ENCODE peak calls at places on chromosomes 13 and 19, in ten cellular contexts. B, T, P, F, R, J, S, Q, O and Z are unnamed samples.

GRCh38 chr19:37979547-37980082 is 72.6 kb downstream of the SIPA1L3 start:
- DNase-seq in R (no peak), F (no peak), T (no peak), B (peak), P (no peak), J (peak), O (no peak), S (no peak), Q (no peak), Z (no peak)

GRCh38 chr13:42970824-42971669 is 21.0 kb downstream of the EPSTI1 start:
- DNase-seq in R (no peak), Q (peak), T (no peak), J (no peak), F (peak), O (peak), S (peak), B (no peak), P (no peak), Z (no peak)

GRCh38 chr19:28264556-28264955 is 948.4 kb downstream of the UQCRFS1 start:
- DNase-seq in B (no peak), S (no peak), O (no peak), J (no peak), F (no peak), T (no peak), R (no peak), Q (no peak), P (no peak), Z (no peak)

GRCh38 chr19:57934820-57935665 is at the start of gene ZNF418:
- DNase-seq in O (peak), R (peak), P (peak), S (peak), F (peak), Q (peak), B (peak), T (no peak), J (peak), Z (no peak)

GRCh38 chr19:2053601-2054389 is 2.8 kb upstream of the MKNK2 start:
- DNase-seq in J (no peak), S (no peak), R (no peak), Q (peak), B (peak), P (no peak), O (no peak), T (no peak), F (no peak), Z (no peak)

GRCh38 chr13:113616991-113617749 is 32.6 kb downstream of the TFDP1 start:
- DNase-seq in O (no peak), J (peak), R (no peak), Q (peak), T (no peak), B (no peak), S (no peak), P (no peak), F (no peak), Z (no peak)

GRCh38 chr13:110830800-110831371 is 84.0 kb downstream of the ANKRD10 start:
- DNase-seq in R (no peak), B (no peak), J (no peak), O (no peak), T (no peak), S (no peak), F (no peak), Q (no peak), P (no peak), Z (no peak)

GRCh38 chr19:3080281-3080680 is 13.9 kb upstream of the GNA11 start:
- DNase-seq in R (no peak), B (no peak), T (no peak), P (no peak), Q (no peak), O (peak), F (no peak), S (no peak), J (no peak), Z (no peak)

GRCh38 chr19:22332924-22333323 is 46.7 kb downstream of the ZNF729 start:
- DNase-seq in Q (no peak), F (no peak), J (no peak), O (no peak), R (no peak), T (no peak), S (no peak), P (no peak), B (no peak), Z (no peak)

GRCh38 chr13:73860501-73860900 is 273.7 kb downstream of the KLF12 start:
- DNase-seq in P (no peak), J (no peak), R (no peak), S (no peak), B (no peak), O (no peak), F (no peak), T (no peak), Q (no peak), Z (no peak)

GRCh38 chr13:109818891-109819290 is 32.5 kb upstream of the IRS2 start:
- DNase-seq in S (no peak), T (no peak), O (no peak), Q (no peak), B (no peak), R (no peak), F (no peak), J (no peak), P (no peak), Z (no peak)

GRCh38 chr13:19782049-19782726 is 557 bp downstream of the PSPC1 start:
- DNase-seq in F (peak), B (peak), P (no peak), S (peak), Q (peak), J (no peak), O (peak), R (peak), T (peak), Z (peak)

GRCh38 chr13:106176103-106176502 is 359.4 kb downstream of the EFNB2 start:
- DNase-seq in O (no peak), B (no peak), F (no peak), J (no peak), T (no peak), R (no peak), S (no peak), Q (no peak), P (no peak), Z (no peak)

GRCh38 chr19:35306473-35307246 is 14.7 kb downstream of the MAG start:
- DNase-seq in F (no peak), B (no peak), T (no peak), P (no peak), J (no peak), Q (no peak), O (peak), R (no peak), S (peak), Z (no peak)